ENCODE peak calls at places on chromosomes 11 and 22, in seven cellular contexts. R is left ventricle myocardium inferior, F is IMR-90, I is neural progenitor cell, O is uterus, C is fibroblast of lung, E is ascending aorta. B is an unnamed sample.

GRCh38 chr11:76395296-76395695 is 14.2 kb downstream of the GVQW3 start:
- DNase-seq in R (no peak), F (no peak), E (no peak), O (no peak), I (no peak), C (no peak), B (no peak)

GRCh38 chr11:72988796-72989195 is 153.3 kb downstream of the FCHSD2 start:
- DNase-seq in E (no peak), O (no peak), R (no peak), I (no peak), C (no peak), F (no peak), B (no peak)

GRCh38 chr11:27718346-27718852 is 18.1 kb upstream of the BDNF start:
- DNase-seq in R (no peak), C (peak; percentile 93), E (no peak), I (peak; percentile 91), F (peak; percentile 95), O (no peak), B (no peak)

GRCh38 chr11:119195680-119196079 is 10.4 kb downstream of the NHERF4 start:
- DNase-seq in I (peak; percentile 63), O (no peak), C (peak; percentile 50), F (peak; percentile 58), R (no peak), E (no peak), B (no peak)

GRCh38 chr11:57228600-57228999 is 8.4 kb downstream of the APLNR start:
- DNase-seq in R (no peak), C (no peak), E (no peak), O (no peak), F (no peak), I (no peak), B (no peak)

GRCh38 chr11:110857885-110858555 is 145.8 kb upstream of the ARHGAP20 start:
- DNase-seq in O (peak; percentile 15), I (no peak), F (peak; percentile 61), R (no peak), E (no peak), C (peak; percentile 89), B (no peak)

GRCh38 chr11:113022267-113022666 is 61.0 kb downstream of the NCAM1 start:
- DNase-seq in O (no peak), C (peak; percentile 10), I (no peak), R (no peak), F (no peak), E (no peak), B (no peak)

GRCh38 chr22:50325444-50326224 is 1.2 kb downstream of the DENND6B start:
- DNase-seq in E (no peak), I (no peak), C (no peak), O (no peak), F (no peak), R (no peak), B (no peak)

GRCh38 chr11:1879941-1880720 is 11.6 kb downstream of the PRR33 start:
- DNase-seq in F (no peak), I (no peak), R (peak; percentile 84), E (no peak), C (peak; percentile 28), O (peak; percentile 77), B (no peak)

GRCh38 chr11:30665067-30665466 is 78.9 kb upstream of the MPPED2 start:
- DNase-seq in F (no peak), C (no peak), I (no peak), E (no peak), R (no peak), O (no peak), B (no peak)

GRCh38 chr11:117768506-117768905 is 28.5 kb downstream of the DSCAML1 start:
- DNase-seq in F (no peak), I (no peak), R (no peak), E (no peak), O (no peak), C (no peak), B (no peak)

GRCh38 chr11:117771197-117771596 is 25.8 kb downstream of the DSCAML1 start:
- DNase-seq in F (no peak), R (no peak), C (no peak), I (no peak), E (no peak), O (no peak), B (no peak)

GRCh38 chr11:117766576-117766975 is 30.4 kb downstream of the DSCAML1 start:
- DNase-seq in I (no peak), E (no peak), C (no peak), O (no peak), R (no peak), F (no peak), B (no peak)

GRCh38 chr11:117769530-117769929 is 27.5 kb downstream of the DSCAML1 start:
- DNase-seq in C (no peak), R (no peak), E (no peak), I (no peak), F (no peak), O (no peak), B (no peak)

GRCh38 chr11:117767071-117767470 is 29.9 kb downstream of the DSCAML1 start:
- DNase-seq in I (no peak), F (no peak), O (no peak), R (no peak), E (no peak), C (no peak), B (no peak)
- H3K27ac ChIP-seq in I (no peak overlapping the region), F (no peak overlapping the region), O (no peak overlapping the region), R (no peak overlapping the region), E (no peak overlapping the region), C (no peak overlapping the region), B (no peak overlapping the region)

DNA sequence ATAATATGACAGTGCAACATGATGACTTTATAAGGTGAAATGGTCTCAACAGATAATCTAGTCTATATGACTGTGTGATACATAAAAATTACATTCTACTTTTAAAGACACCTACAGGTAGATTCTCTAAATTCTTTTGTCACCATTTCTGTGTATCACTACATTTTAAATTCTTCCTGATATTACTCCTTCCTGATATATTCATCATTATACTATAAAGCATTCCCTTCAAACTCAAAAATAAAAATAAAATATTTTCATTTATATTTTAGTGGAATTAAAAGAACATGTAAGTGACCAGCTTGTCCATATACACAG is 1062.3 kb downstream of the DLG2 start:
- DNase-seq in E (no peak), F (no peak), I (no peak), R (no peak), O (no peak), C (no peak), B (no peak)
- TF ChIP-seq CTCF in E (no peak), F (no peak), I (no peak), R (no peak), O (no peak), C (no peak), B (no peak)

GRCh38 chr22:39246217-39246616 is 1.4 kb upstream of the PDGFB start:
- DNase-seq in O (no peak), F (no peak), R (no peak), E (no peak), I (no peak), C (no peak), B (no peak)
- H3K27me3 ChIP-seq in O (no peaks in the 10 kb centered on the region), F (peaks cover 58% of the 10 kb centered on the region), R (peaks cover 13% of the 10 kb centered on the region), E (peaks cover 4% of the 10 kb centered on the region), I (peaks cover 81% of the 10 kb centered on the region), C (peaks cover 45% of the 10 kb centered on the region), B (peaks cover 10% of the 10 kb centered on the region)

GRCh38 chr11:11584446-11584810 is 37.4 kb downstream of the GALNT18 start:
- DNase-seq in F (peak; percentile 97), E (no peak), R (no peak), I (no peak), O (no peak), C (peak; percentile 84), B (no peak)
- H3K27ac ChIP-seq in F (no peak overlapping the region), E (peak overlapping the region; percentile 81), R (peak overlapping the region; percentile 88), I (no peak overlapping the region), O (no peak overlapping the region), C (peak overlapping the region; percentile 50), B (no peak overlapping the region)

DNA sequence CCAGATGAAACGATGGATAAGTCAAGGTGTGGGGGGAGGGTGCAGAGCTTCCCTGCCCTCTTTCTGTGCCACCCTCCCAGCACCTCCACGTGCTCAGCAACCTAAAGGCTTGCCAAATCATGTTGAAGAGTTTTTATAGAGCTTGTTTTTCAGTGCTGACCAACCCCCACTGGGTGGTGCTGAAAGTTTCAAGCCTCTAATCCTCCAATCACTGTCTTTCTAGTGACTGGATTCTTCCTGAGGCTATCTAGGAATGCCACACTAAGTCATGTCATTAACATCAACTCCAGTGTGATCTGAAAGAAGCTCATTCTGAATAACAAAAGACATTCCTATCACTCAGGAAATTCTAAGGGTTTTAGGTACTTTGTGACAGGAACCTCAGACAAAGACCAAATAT is 382.6 kb downstream of the DYNC2H1 start:
- DNase-seq in C (no peak), R (no peak), O (no peak), F (no peak), E (no peak), I (peak; percentile 54), B (no peak)
- TF ChIP-seq CTCF in C (no peak), R (no peak), O (no peak), F (no peak), E (no peak), I (no peak), B (no peak)

B was measured in CD4-positive, alpha-beta T cell.